ENCODE peak calls at places on chromosome 3, in five cellular contexts. R, X, J, A and L are unnamed samples.

GRCh38 chr3:12139111-12139511 is 19.6 kb downstream of the TIMP4 start:
- DNase-seq in R (peak; percentile 82), A (peak; percentile 89), X (no peak), J (no peak), L (no peak)

GRCh38 chr3:64575211-64575844 is 112.5 kb downstream of the ADAMTS9 start:
- DNase-seq in J (no peak), X (no peak), A (peak; percentile 39), R (peak; percentile 38), L (no peak)

GRCh38 chr3:50242778-50243551 is 7.0 kb downstream of the GNAI2 start:
- DNase-seq in J (no peak), R (peak; percentile 58), X (no peak), A (peak; percentile 76), L (no peak)

GRCh38 chr3:119817964-119818363 is 36.1 kb downstream of the NR1I2 start:
- DNase-seq in X (no peak), A (no peak), J (no peak), R (no peak), L (no peak)

GRCh38 chr3:43213631-43214030 is 72.7 kb upstream of the SNRK start:
- DNase-seq in A (no peak), X (no peak), R (no peak), J (no peak), L (no peak)

GRCh38 chr3:136350132-136350531 is 100.0 kb downstream of the PCCB start:
- DNase-seq in X (no peak), R (peak; percentile 94), J (no peak), A (peak; percentile 95), L (no peak)

GRCh38 chr3:46370784-46371183 is at the start of gene CCR5:
- DNase-seq in J (no peak), X (no peak), A (no peak), R (no peak), L (no peak)

GRCh38 chr3:86788371-86788770 is 202.6 kb downstream of the VGLL3 start:
- DNase-seq in J (no peak), X (no peak), R (peak; percentile 23), A (no peak), L (no peak)

GRCh38 chr3:175422744-175423143 is 563.6 kb downstream of the NAALADL2 start:
- DNase-seq in X (no peak), R (no peak), J (no peak), A (no peak), L (no peak)

GRCh38 chr3:71517206-71517855 is 66.2 kb downstream of the FOXP1 start:
- DNase-seq in A (no peak), R (no peak), J (no peak), X (no peak), L (no peak)

GRCh38 chr3:171056528-171056927 is 30.0 kb upstream of the SLC2A2 start:
- DNase-seq in J (no peak), R (peak; percentile 75), A (peak; percentile 82), X (no peak), L (no peak)

GRCh38 chr3:196643201-196643749 is 3.8 kb downstream of the NRROS start:
- DNase-seq in X (no peak), A (no peak), J (peak; percentile 67), R (no peak), L (no peak)

GRCh38 chr3:113136071-113136470 is 75.3 kb upstream of the BOC start:
- DNase-seq in R (peak; percentile 56), A (peak; percentile 62), X (no peak), J (no peak), L (no peak)

GRCh38 chr3:87082806-87083440 is 92.0 kb upstream of the VGLL3 start:
- DNase-seq in J (no peak), R (peak; percentile 78), X (no peak), A (peak; percentile 83), L (peak; percentile 17)

GRCh38 chr3:194276768-194277546 is 74.2 kb downstream of the CPN2 start:
- DNase-seq in R (peak; percentile 73), X (peak; percentile 54), J (no peak), A (peak; percentile 83), L (no peak)

GRCh38 chr3:50164056-50164455 is 8.9 kb downstream of the SEMA3F start:
- DNase-seq in X (peak; percentile 80), A (peak; percentile 90), R (peak; percentile 91), J (peak; percentile 69), L (no peak)

DNA sequence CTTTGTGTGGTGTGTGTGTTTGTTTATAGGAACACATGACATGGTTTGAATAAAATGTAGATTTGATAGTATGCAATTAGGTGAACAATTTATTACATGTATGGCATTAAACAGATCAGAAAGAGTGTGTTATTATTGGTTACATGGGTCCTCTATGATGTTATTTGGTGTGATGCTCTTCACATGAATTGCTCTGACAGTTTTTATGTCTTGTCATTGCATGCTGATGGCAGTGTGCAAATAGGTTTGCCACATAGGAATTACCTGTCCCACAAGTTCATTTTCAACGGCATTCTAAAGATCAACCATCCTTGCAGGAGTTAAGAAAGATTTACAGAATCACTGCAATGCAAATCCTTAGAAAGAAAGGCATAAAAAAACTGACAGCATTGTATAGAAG is 916.1 kb upstream of the CADM2 start:
- DNase-seq in R (no peak), A (no peak), X (no peak), J (no peak), L (no peak)
- TF ChIP-seq CTCF in R (no peak), A (no peak), X (no peak), J (no peak), L (no peak)

GRCh38 chr3:151412989-151413388 is 28.4 kb upstream of the P2RY12 start:
- DNase-seq in R (no peak), J (no peak), X (no peak), A (no peak), L (no peak)
- TF ChIP-seq CTCF in R (peak; percentile 14), J (no peak), X (no peak), A (no peak), L (no peak)

DNA sequence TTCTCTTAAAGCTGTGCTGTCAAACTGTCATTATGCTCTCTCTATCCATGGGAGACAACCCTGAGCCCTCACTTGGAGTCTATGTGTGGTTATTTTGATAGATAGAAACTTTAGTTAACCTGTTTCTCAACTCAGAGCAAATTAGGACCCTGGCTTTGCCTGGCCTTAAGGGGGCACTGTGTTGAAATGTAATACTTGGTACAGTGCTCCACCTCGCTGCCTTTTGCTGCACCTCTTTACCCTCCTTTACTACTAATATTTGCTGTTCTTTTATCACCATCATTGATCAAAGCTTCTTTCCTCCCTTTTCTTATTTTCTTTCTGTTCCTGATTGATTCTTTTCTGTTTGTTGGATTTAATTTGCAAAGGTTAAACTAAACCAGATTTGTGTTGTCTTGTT is 34.3 kb downstream of the STT3B start:
- DNase-seq in R (peak; percentile 11), J (no peak), X (no peak), A (no peak), L (no peak)
- TF ChIP-seq CTCF in R (peak; percentile 48), J (no peak), X (no peak), A (peak; percentile 41), L (no peak)

DNA sequence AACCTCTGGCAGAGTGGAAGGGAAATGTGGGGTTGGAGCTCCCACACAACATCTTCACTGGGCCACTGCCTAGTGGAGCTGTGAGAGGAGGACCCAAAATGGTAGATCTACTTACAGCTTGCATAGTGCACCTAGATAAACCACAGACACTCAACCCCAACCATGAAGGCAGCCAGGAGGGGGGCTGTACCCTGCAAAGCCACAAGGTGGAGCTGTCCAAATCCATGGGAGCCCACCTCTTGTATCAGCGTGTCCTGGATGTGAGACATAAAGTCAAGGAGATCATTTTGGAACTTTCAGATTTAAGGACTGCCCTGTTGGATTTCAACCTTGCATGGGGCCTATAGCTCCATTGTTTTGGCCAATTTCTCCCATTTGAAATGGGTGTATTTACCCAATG is 20.9 kb downstream of the TP63 start:
- DNase-seq in R (peak; percentile 35), A (peak; percentile 45), J (no peak), X (no peak), L (no peak)
- TF ChIP-seq CTCF in R (peak; percentile 64), A (peak; percentile 76), J (no peak), X (no peak), L (no peak)

GRCh38 chr3:69425249-69425648 is 39.4 kb upstream of the FRMD4B start:
- DNase-seq in A (peak; percentile 66), R (peak; percentile 50), J (no peak), X (no peak), L (no peak)
- TF ChIP-seq CTCF in A (peak; percentile 79), R (peak; percentile 70), J (peak; percentile 28), X (peak; percentile 53), L (peak; percentile 57)